ENCODE peak calls at places on chromosomes 1 and 21, in nine cellular contexts. W, D, B, L, N, T, R, M and X are unnamed samples.
A peak's percentile ranks its signal among the peaks of the same experiment; 100 is the strongest.

GRCh38 chr21:39020751-39021474 is 162.3 kb downstream of the PSMG1 start:
- DNase-seq in M (peak; percentile 75), B (peak; percentile 76), N (peak; percentile 71), D (no peak), L (peak; percentile 74), T (no peak), R (peak; percentile 72), W (peak; percentile 52), X (no peak)

GRCh38 chr1:5706239-5706638 is 286.0 kb downstream of the NPHP4 start:
- DNase-seq in L (no peak), M (no peak), B (no peak), D (no peak), R (peak; percentile 7), T (no peak), N (no peak), W (no peak), X (no peak)

GRCh38 chr1:155128755-155129473 is 1.2 kb downstream of the EFNA1 start:
- DNase-seq in R (peak; percentile 69), B (no peak), D (peak; percentile 75), L (no peak), N (peak; percentile 52), W (peak; percentile 48), M (no peak), T (no peak), X (no peak)

GRCh38 chr1:162697140-162697895 is 65.1 kb downstream of the DDR2 start:
- DNase-seq in M (no peak), R (no peak), W (no peak), N (no peak), T (no peak), B (no peak), D (no peak), L (no peak), X (no peak)

GRCh38 chr1:192539450-192540132 is 36.0 kb upstream of the RGS1 start:
- DNase-seq in B (no peak), W (no peak), N (peak; percentile 41), D (no peak), T (no peak), L (peak; percentile 98), M (no peak), R (no peak), X (no peak)

GRCh38 chr1:185156321-185156853 is 366 bp downstream of the TRMT1L start:
- DNase-seq in T (peak; percentile 25), N (no peak), M (no peak), W (no peak), D (no peak), B (no peak), R (no peak), L (no peak), X (no peak)

GRCh38 chr1:226078336-226078735 is 15.8 kb downstream of the H3-3A start:
- DNase-seq in T (no peak), B (no peak), R (no peak), L (no peak), D (no peak), M (no peak), W (no peak), N (no peak), X (no peak)

GRCh38 chr1:229853751-229854150 is 213.3 kb upstream of the GALNT2 start:
- DNase-seq in M (no peak), T (no peak), D (no peak), N (no peak), W (no peak), L (no peak), B (no peak), R (no peak), X (no peak)

GRCh38 chr1:198373376-198373775 is 167.1 kb downstream of the ATP6V1G3 start:
- DNase-seq in L (peak; percentile 58), N (no peak), B (no peak), T (no peak), W (no peak), D (no peak), M (no peak), R (no peak), X (no peak)

GRCh38 chr1:151518936-151519335 is 7.7 kb downstream of the CGN start:
- DNase-seq in L (no peak), D (no peak), R (no peak), M (no peak), T (no peak), B (no peak), W (no peak), N (no peak), X (no peak)

GRCh38 chr1:244730153-244730933 is 77.4 kb downstream of the DESI2 start:
- DNase-seq in T (no peak), W (peak; percentile 47), D (peak; percentile 47), N (no peak), R (no peak), M (no peak), L (peak; percentile 49), B (peak; percentile 65), X (no peak)

GRCh38 chr1:77891200-77891599 is 2.8 kb downstream of the NEXN start:
- DNase-seq in M (no peak), B (no peak), R (no peak), N (no peak), T (no peak), L (no peak), W (no peak), D (no peak), X (no peak)

GRCh38 chr1:77889240-77889637 is 815 bp downstream of the NEXN start:
- DNase-seq in W (no peak), L (peak; percentile 81), B (no peak), R (no peak), D (no peak), M (no peak), N (no peak), T (peak; percentile 20), X (no peak)

GRCh38 chr1:77888071-77888428 is 374 bp upstream of the NEXN start:
- DNase-seq in N (no peak), W (no peak), T (peak; percentile 44), D (no peak), M (no peak), R (no peak), L (peak; percentile 74), B (no peak), X (no peak)

GRCh38 chr1:77888429-77889239 is at the start of gene NEXN:
- DNase-seq in R (peak; percentile 93), D (peak; percentile 89), M (peak; percentile 79), N (peak; percentile 68), W (peak; percentile 84), L (peak; percentile 79), B (peak; percentile 90), T (peak; percentile 37), X (peak; percentile 89)

GRCh38 chr1:77889671-77890070 is 1.2 kb downstream of the NEXN start:
- DNase-seq in M (no peak), W (no peak), L (peak; percentile 91), R (no peak), T (no peak), B (no peak), D (peak; percentile 56), N (no peak), X (no peak)
- TF ChIP-seq POLR2A in M (no peak), W (peak; percentile 49), L (peak; percentile 51), R (no peak), T (no peak), B (no peak), D (no peak), N (no peak), X (no peak)

DNA sequence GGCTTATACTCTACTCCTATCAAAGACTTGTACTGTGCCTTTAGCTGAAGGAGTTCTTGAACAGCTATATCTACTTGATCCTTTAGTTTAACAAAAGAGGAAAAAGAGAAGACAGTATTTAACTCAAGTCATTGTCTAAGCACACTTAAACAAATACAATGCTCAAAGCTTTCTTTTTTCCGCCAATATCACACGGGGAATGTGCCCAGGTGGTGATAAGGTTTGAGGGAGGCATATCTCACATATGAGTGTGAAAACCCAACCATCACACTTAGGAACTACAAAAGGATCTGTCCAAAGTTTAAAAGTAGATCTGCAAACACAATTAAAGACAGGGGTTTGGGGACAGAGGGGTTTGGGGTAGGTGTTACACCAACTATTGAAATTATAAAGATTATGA is 59.0 kb upstream of the SLC30A10 start:
- DNase-seq in L (no peak), T (no peak), D (peak; percentile 21), N (no peak), R (no peak), W (no peak), M (no peak), B (no peak), X (no peak)
- H3K36me3 ChIP-seq in L (peaks cover 16% of the 10 kb centered on the region), T (peaks cover 90% of the 10 kb centered on the region), D (peaks cover 3% of the 10 kb centered on the region), N (no peaks in the 10 kb centered on the region), R (peaks cover 15% of the 10 kb centered on the region), W (peaks cover 21% of the 10 kb centered on the region), M (no peaks in the 10 kb centered on the region), B (peaks cover 66% of the 10 kb centered on the region), X (peaks cover 29% of the 10 kb centered on the region)

DNA sequence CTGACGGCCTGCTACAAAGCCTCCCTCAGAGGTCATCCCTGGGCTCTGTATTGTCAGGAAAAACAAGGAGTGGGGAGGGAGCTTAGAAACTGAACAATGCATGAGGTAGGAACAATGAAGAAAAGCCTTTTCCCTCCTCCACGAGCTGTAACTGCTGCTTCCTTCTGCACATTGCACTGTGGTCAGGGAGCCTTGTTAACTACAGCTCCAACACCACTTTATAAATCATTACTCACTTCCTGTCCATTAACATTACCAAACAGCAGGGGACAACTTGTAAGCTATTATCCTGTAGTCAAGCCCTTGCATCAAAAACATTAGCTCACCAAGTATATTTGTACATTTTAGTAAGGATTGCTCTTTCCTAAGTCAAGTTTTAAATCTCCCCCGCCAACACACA is 336.0 kb upstream of the NR5A2 start:
- DNase-seq in M (no peak), N (no peak), B (no peak), W (no peak), T (no peak), L (peak; percentile 82), R (no peak), D (no peak), X (no peak)
- TF ChIP-seq POLR2A in M (no peak), N (no peak), B (no peak), W (no peak), T (no peak), L (no peak), R (no peak), D (no peak), X (no peak)

GRCh38 chr1:64850846-64851245 is 106.0 kb downstream of the RAVER2 start:
- DNase-seq in N (no peak), D (no peak), W (no peak), M (no peak), L (no peak), T (no peak), B (no peak), R (no peak), X (no peak)

GRCh38 chr1:64848812-64849211 is 103.9 kb downstream of the RAVER2 start:
- DNase-seq in M (no peak), L (no peak), W (no peak), T (no peak), B (no peak), D (no peak), N (no peak), R (no peak), X (no peak)

GRCh38 chr1:64854674-64855073 is 109.8 kb downstream of the RAVER2 start:
- DNase-seq in N (no peak), D (no peak), L (no peak), R (no peak), T (no peak), W (no peak), B (no peak), M (no peak), X (no peak)

GRCh38 chr1:64849942-64850341 is 105.1 kb downstream of the RAVER2 start:
- DNase-seq in M (no peak), D (no peak), N (no peak), B (no peak), R (no peak), W (no peak), T (no peak), L (no peak), X (no peak)

DNA sequence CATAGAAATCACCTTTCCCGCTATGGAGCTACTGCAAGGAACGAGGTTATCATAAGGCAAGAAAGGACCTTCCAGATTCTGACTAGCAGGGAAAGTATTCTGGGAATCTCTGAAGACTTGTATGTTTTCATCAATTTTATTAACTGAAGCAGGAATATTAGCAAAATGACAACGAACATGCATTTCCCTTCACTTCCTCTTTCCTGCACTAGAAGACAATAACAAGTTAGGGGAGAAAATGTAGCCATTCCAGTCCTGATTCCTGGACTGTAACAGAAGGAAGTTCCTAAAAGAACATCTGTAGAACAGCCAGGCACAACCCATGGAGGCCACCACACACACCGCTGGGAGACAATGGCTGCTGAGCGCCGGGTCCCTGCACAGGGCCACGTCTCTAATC is 106.8 kb downstream of the RAVER2 start:
- DNase-seq in T (no peak), R (no peak), M (no peak), D (no peak), W (no peak), B (no peak), L (no peak), N (no peak), X (no peak)
- H3K36me3 ChIP-seq in T (peaks cover 54% of the 10 kb centered on the region), R (peaks cover 32% of the 10 kb centered on the region), M (no peaks in the 10 kb centered on the region), D (peaks cover 31% of the 10 kb centered on the region), W (peaks cover 77% of the 10 kb centered on the region), B (peaks cover 89% of the 10 kb centered on the region), L (peaks cover 71% of the 10 kb centered on the region), N (no peaks in the 10 kb centered on the region), X (no peaks in the 10 kb centered on the region)